ENCODE peak calls at places on chromosomes 11 and 22, in seven cellular contexts. G is right lobe of liver; P is hippocampal formation; E is activated T-cell treated with anti-CD3 and anti-CD28 coated beads, Interleukin-2, amount 50 U/mL, for 4 hours; Q is NCI-H146; H is GM04503; S is iris pigment epithelial cell. Z is an unnamed sample.

GRCh38 chr22:38243007-38243775 is 29.6 kb downstream of the TMEM184B start:
- DNase-seq in E (no peak), P (peak; percentile 58), H (no peak), G (no peak), Q (peak; percentile 95), S (peak; percentile 78), Z (no peak)

GRCh38 chr11:78940500-78941225 is 366.0 kb upstream of the NARS2 start:
- DNase-seq in E (no peak), P (no peak), H (no peak), S (no peak), Q (peak; percentile 95), G (no peak), Z (no peak)

GRCh38 chr11:128658499-128658898 is 35.4 kb upstream of the FLI1 start:
- DNase-seq in H (no peak), Q (no peak), G (no peak), P (no peak), S (no peak), E (no peak), Z (no peak)

GRCh38 chr22:40597541-40598453 is 38.7 kb downstream of the MRTFA start:
- DNase-seq in G (no peak), H (no peak), S (peak; percentile 30), Q (no peak), P (no peak), E (no peak), Z (no peak)

GRCh38 chr11:6323291-6323905 is 3.1 kb upstream of the CAVIN3 start:
- DNase-seq in E (no peak), S (no peak), Q (peak; percentile 93), G (no peak), H (no peak), P (no peak), Z (no peak)

GRCh38 chr11:27052668-27053067 is 12.1 kb downstream of the BBOX1 start:
- DNase-seq in H (no peak), S (no peak), G (no peak), P (no peak), E (no peak), Q (no peak), Z (no peak)

GRCh38 chr11:3967695-3968094 is 112.2 kb downstream of the STIM1 start:
- DNase-seq in E (no peak), Q (no peak), P (no peak), S (no peak), G (no peak), H (no peak), Z (no peak)

GRCh38 chr11:116614306-116615210 is 158.2 kb downstream of the BUD13 start:
- DNase-seq in P (no peak), H (no peak), Q (no peak), E (no peak), S (no peak), G (no peak), Z (no peak)

GRCh38 chr11:128521697-128522062 is 65.7 kb downstream of the ETS1 start:
- DNase-seq in H (no peak), G (peak; percentile 38), S (no peak), Q (no peak), P (no peak), E (no peak), Z (no peak)

GRCh38 chr11:72507050-72507449 is 72.7 kb upstream of the CLPB start:
- DNase-seq in P (no peak), E (no peak), H (no peak), S (no peak), G (no peak), Q (no peak), Z (no peak)

GRCh38 chr11:2097356-2097997 is 41.7 kb downstream of the IGF2 start:
- DNase-seq in H (peak; percentile 74), S (peak; percentile 92), P (no peak), G (peak; percentile 51), Q (no peak), E (no peak), Z (no peak)

GRCh38 chr11:37076866-37077265 is 478.8 kb upstream of the RAG2 start:
- DNase-seq in G (no peak), S (no peak), E (no peak), P (no peak), H (no peak), Q (no peak), Z (no peak)

GRCh38 chr11:120097721-120098385 is 40.1 kb downstream of the TRIM29 start:
- DNase-seq in S (no peak), Q (no peak), H (no peak), G (no peak), P (no peak), E (no peak), Z (no peak)

GRCh38 chr22:43144949-43145348 is 1.8 kb upstream of the MCAT start:
- DNase-seq in S (no peak), P (no peak), H (no peak), Q (no peak), E (no peak), G (no peak), Z (no peak)

GRCh38 chr11:70739091-70739490 is 340.8 kb downstream of the CTTN start:
- DNase-seq in H (no peak), S (no peak), P (no peak), Q (no peak), E (no peak), G (no peak), Z (no peak)

GRCh38 chr11:1335811-1336761 is 26.7 kb upstream of the TOLLIP start:
- DNase-seq in Q (peak; percentile 76), S (peak; percentile 88), E (peak; percentile 38), P (peak; percentile 31), H (peak; percentile 71), G (peak; percentile 59), Z (peak; percentile 52)

GRCh38 chr22:23569291-23569690 is 10.8 kb downstream of the IGLL1 start:
- DNase-seq in E (no peak), H (no peak), P (no peak), Q (no peak), S (no peak), G (no peak), Z (no peak)

GRCh38 chr11:65316311-65316978 is 1.8 kb downstream of the CDC42EP2 start:
- DNase-seq in Q (no peak), E (no peak), H (peak; percentile 98), P (no peak), G (no peak), S (peak; percentile 88), Z (no peak)

GRCh38 chr11:72762641-72763304 is 10.6 kb upstream of the ARAP1 start:
- DNase-seq in Q (no peak), S (no peak), G (no peak), P (no peak), H (no peak), E (no peak), Z (no peak)

GRCh38 chr11:69684651-69685050 is 9.5 kb upstream of the LTO1 start:
- DNase-seq in G (no peak), S (no peak), Q (no peak), P (no peak), E (no peak), H (no peak), Z (no peak)

GRCh38 chr11:118928870-118929495 is 3.3 kb upstream of the BCL9L start:
- DNase-seq in Q (peak; percentile 55), S (peak; percentile 53), E (no peak), G (peak; percentile 71), P (peak; percentile 84), H (no peak), Z (peak; percentile 56)

Z was measured in activated CD8-positive, alpha-beta memory T cell treated with anti-CD3 and anti-CD28 coated beads, Interleukin-2, amount 50 U/mL, for 4 hours.